ENCODE peak calls at places on chromosome 12, in five cellular contexts. One of them, this sample, is unnamed.
A peak's percentile ranks its signal among the peaks of the same experiment; 100 is the strongest.

GRCh38 chr12:54984602-54985376 is at the start of gene TESPA1:
- DNase-seq in activated CD4-positive, CD25-positive, alpha-beta regulatory T cell: no peak
- DNase-seq in left lung: peak; percentile 72
- DNase-seq in HepG2: no peak
- DNase-seq in activated CD4-positive, alpha-beta T cell treated with anti-CD3 and anti-CD28 coated beads, Interleukin-2, amount 10 ng/mL, durations not matched to agents 7 days and 5 days: peak; percentile 92
- DNase-seq in this sample: peak; percentile 62

GRCh38 chr12:47888127-47888819 is 16.5 kb downstream of the VDR start:
- DNase-seq in activated CD4-positive, CD25-positive, alpha-beta regulatory T cell: no peak
- DNase-seq in left lung: no peak
- DNase-seq in HepG2: no peak
- DNase-seq in activated CD4-positive, alpha-beta T cell treated with anti-CD3 and anti-CD28 coated beads, Interleukin-2, amount 10 ng/mL, durations not matched to agents 7 days and 5 days: no peak
- DNase-seq in this sample: peak; percentile 66

GRCh38 chr12:93886533-93887511 is 209.6 kb downstream of the CRADD start:
- DNase-seq in activated CD4-positive, CD25-positive, alpha-beta regulatory T cell: no peak
- DNase-seq in left lung: no peak
- DNase-seq in HepG2: no peak
- DNase-seq in activated CD4-positive, alpha-beta T cell treated with anti-CD3 and anti-CD28 coated beads, Interleukin-2, amount 10 ng/mL, durations not matched to agents 7 days and 5 days: no peak
- DNase-seq in this sample: peak; percentile 34

GRCh38 chr12:106288510-106289195 is 13.9 kb upstream of the TCP11L2 start:
- DNase-seq in activated CD4-positive, CD25-positive, alpha-beta regulatory T cell: no peak
- DNase-seq in left lung: no peak
- DNase-seq in HepG2: peak; percentile 91
- DNase-seq in activated CD4-positive, alpha-beta T cell treated with anti-CD3 and anti-CD28 coated beads, Interleukin-2, amount 10 ng/mL, durations not matched to agents 7 days and 5 days: no peak
- DNase-seq in this sample: peak; percentile 47

GRCh38 chr12:32399373-32400113 is at the start of gene FGD4:
- DNase-seq in activated CD4-positive, CD25-positive, alpha-beta regulatory T cell: peak; percentile 6
- DNase-seq in left lung: peak; percentile 90
- DNase-seq in HepG2: peak; percentile 69
- DNase-seq in activated CD4-positive, alpha-beta T cell treated with anti-CD3 and anti-CD28 coated beads, Interleukin-2, amount 10 ng/mL, durations not matched to agents 7 days and 5 days: peak; percentile 67
- DNase-seq in this sample: peak; percentile 97

GRCh38 chr12:49253033-49253623 is 11.8 kb upstream of the TUBA1C start:
- DNase-seq in activated CD4-positive, CD25-positive, alpha-beta regulatory T cell: no peak
- DNase-seq in left lung: no peak
- DNase-seq in HepG2: no peak
- DNase-seq in activated CD4-positive, alpha-beta T cell treated with anti-CD3 and anti-CD28 coated beads, Interleukin-2, amount 10 ng/mL, durations not matched to agents 7 days and 5 days: no peak
- DNase-seq in this sample: no peak

GRCh38 chr12:50018968-50019367 is 6.3 kb downstream of the RACGAP1 start:
- DNase-seq in activated CD4-positive, CD25-positive, alpha-beta regulatory T cell: no peak
- DNase-seq in left lung: no peak
- DNase-seq in HepG2: no peak
- DNase-seq in activated CD4-positive, alpha-beta T cell treated with anti-CD3 and anti-CD28 coated beads, Interleukin-2, amount 10 ng/mL, durations not matched to agents 7 days and 5 days: no peak
- DNase-seq in this sample: no peak

GRCh38 chr12:94327819-94328218 is 131.8 kb downstream of the CEP83 start:
- DNase-seq in activated CD4-positive, CD25-positive, alpha-beta regulatory T cell: no peak
- DNase-seq in left lung: no peak
- DNase-seq in HepG2: no peak
- DNase-seq in activated CD4-positive, alpha-beta T cell treated with anti-CD3 and anti-CD28 coated beads, Interleukin-2, amount 10 ng/mL, durations not matched to agents 7 days and 5 days: no peak
- DNase-seq in this sample: no peak

GRCh38 chr12:82461851-82462250 is 103.5 kb downstream of the METTL25 start:
- DNase-seq in activated CD4-positive, CD25-positive, alpha-beta regulatory T cell: no peak
- DNase-seq in left lung: no peak
- DNase-seq in HepG2: no peak
- DNase-seq in activated CD4-positive, alpha-beta T cell treated with anti-CD3 and anti-CD28 coated beads, Interleukin-2, amount 10 ng/mL, durations not matched to agents 7 days and 5 days: no peak
- DNase-seq in this sample: no peak

This sample was measured in small intestine.